ENCODE peak calls at places on chromosomes 7 and 10, in four cellular contexts. Z, V, R and I are unnamed samples.

GRCh38 chr10:67612577-67613537 is 83.1 kb downstream of the CTNNA3 start:
- DNase-seq in R (no peak), V (no peak), Z (no peak), I (peak; percentile 56)

GRCh38 chr10:58919927-58920654 is 256.4 kb upstream of the PHYHIPL start:
- DNase-seq in R (no peak), Z (no peak), V (no peak), I (no peak)

GRCh38 chr10:110774069-110775021 is 97.4 kb upstream of the PDCD4 start:
- DNase-seq in R (no peak), V (no peak), Z (no peak), I (no peak)

GRCh38 chr10:77920495-77920894 is 6.1 kb downstream of the DLG5 start:
- DNase-seq in V (no peak), R (no peak), Z (no peak), I (no peak)

GRCh38 chr10:110279062-110279986 is 25.4 kb downstream of the SMNDC1 start:
- DNase-seq in R (no peak), V (peak; percentile 71), Z (no peak), I (peak; percentile 51)

GRCh38 chr7:1027285-1028043 is 16.9 kb upstream of the GPR146 start:
- DNase-seq in R (no peak), Z (no peak), V (no peak), I (no peak)

GRCh38 chr7:20220824-20221547 is 3.8 kb upstream of the MACC1 start:
- DNase-seq in V (no peak), Z (no peak), R (no peak), I (no peak)

GRCh38 chr7:88795553-88795952 is at the start of gene TEX47:
- DNase-seq in V (no peak), R (no peak), Z (no peak), I (no peak)

GRCh38 chr10:71713135-71714040 is 6.2 kb downstream of the C10orf105 start:
- DNase-seq in V (peak; percentile 88), R (no peak), Z (peak; percentile 79), I (no peak)

GRCh38 chr10:119761106-119761505 is 35.3 kb downstream of the INPP5F start:
- DNase-seq in V (no peak), Z (no peak), R (no peak), I (no peak)

GRCh38 chr7:115789901-115790300 is 240.7 kb downstream of the TFEC start:
- DNase-seq in R (no peak), Z (no peak), V (no peak), I (no peak)

GRCh38 chr10:16942361-16943078 is 125.3 kb upstream of the RSU1 start:
- DNase-seq in R (no peak), Z (no peak), V (no peak), I (no peak)

GRCh38 chr7:157017639-157018327 is 7.3 kb upstream of the MNX1 start:
- DNase-seq in Z (no peak), V (no peak), R (peak; percentile 51), I (no peak)

GRCh38 chr10:22436526-22436892 is 91.2 kb downstream of the SPAG6 start:
- DNase-seq in R (no peak), Z (peak; percentile 35), V (no peak), I (no peak)

GRCh38 chr10:101047961-101048892 is 13.6 kb upstream of the KAZALD1 start:
- DNase-seq in R (no peak), Z (no peak), V (no peak), I (no peak)

GRCh38 chr7:120400806-120401455 is 128.0 kb downstream of the KCND2 start:
- DNase-seq in Z (no peak), V (no peak), R (no peak), I (no peak)

GRCh38 chr10:2079603-2080078 is 342.3 kb upstream of the ADARB2 start:
- DNase-seq in R (no peak), V (no peak), Z (no peak), I (no peak)

GRCh38 chr7:128879461-128879938 is 16.8 kb downstream of the ATP6V1F start:
- DNase-seq in Z (no peak), R (peak; percentile 16), V (no peak), I (peak; percentile 13)

GRCh38 chr7:93941956-93942355 is 20.4 kb downstream of the GNG11 start:
- DNase-seq in V (no peak), Z (no peak), R (no peak), I (no peak)

GRCh38 chr10:70759769-70760168 is 25.4 kb downstream of the TBATA start:
- DNase-seq in R (peak; percentile 45), Z (no peak), V (no peak), I (no peak)

GRCh38 chr7:123635551-123636359 is 19.9 kb upstream of the LMOD2 start:
- DNase-seq in R (no peak), V (no peak), Z (no peak), I (no peak)

GRCh38 chr10:6128591-6129383 is 40.0 kb downstream of the RBM17 start:
- DNase-seq in V (no peak), Z (no peak), R (peak; percentile 25), I (no peak)

GRCh38 chr10:130761896-130762295 is 549.6 kb downstream of the TCERG1L start:
- DNase-seq in R (peak; percentile 20), Z (no peak), V (no peak), I (no peak)

GRCh38 chr10:70693619-70694286 is 21.4 kb downstream of the ADAMTS14 start:
- DNase-seq in R (no peak), Z (peak; percentile 35), V (peak; percentile 39), I (no peak)

GRCh38 chr10:47013469-47014169 is 102.4 kb downstream of the PTPN20 start:
- DNase-seq in Z (no peak), R (peak; percentile 40), V (no peak), I (no peak)

GRCh38 chr7:749121-749520 is 22.0 kb upstream of the PRKAR1B start:
- DNase-seq in R (peak; percentile 34), V (no peak), Z (no peak), I (no peak)

GRCh38 chr7:24902276-24902675 is 77.7 kb downstream of the OSBPL3 start:
- DNase-seq in Z (no peak), R (no peak), V (no peak), I (no peak)

GRCh38 chr10:109274681-109275080 is 648.6 kb downstream of the XPNPEP1 start:
- DNase-seq in R (no peak), V (no peak), Z (no peak), I (no peak)

GRCh38 chr7:4791738-4792536 is 16.5 kb downstream of the AP5Z1 start:
- DNase-seq in Z (peak; percentile 46), R (peak; percentile 83), V (peak; percentile 84), I (peak; percentile 72)

GRCh38 chr10:78319371-78319770 is 285.7 kb downstream of the RPS24 start:
- DNase-seq in R (no peak), Z (no peak), V (no peak), I (no peak)

DNA sequence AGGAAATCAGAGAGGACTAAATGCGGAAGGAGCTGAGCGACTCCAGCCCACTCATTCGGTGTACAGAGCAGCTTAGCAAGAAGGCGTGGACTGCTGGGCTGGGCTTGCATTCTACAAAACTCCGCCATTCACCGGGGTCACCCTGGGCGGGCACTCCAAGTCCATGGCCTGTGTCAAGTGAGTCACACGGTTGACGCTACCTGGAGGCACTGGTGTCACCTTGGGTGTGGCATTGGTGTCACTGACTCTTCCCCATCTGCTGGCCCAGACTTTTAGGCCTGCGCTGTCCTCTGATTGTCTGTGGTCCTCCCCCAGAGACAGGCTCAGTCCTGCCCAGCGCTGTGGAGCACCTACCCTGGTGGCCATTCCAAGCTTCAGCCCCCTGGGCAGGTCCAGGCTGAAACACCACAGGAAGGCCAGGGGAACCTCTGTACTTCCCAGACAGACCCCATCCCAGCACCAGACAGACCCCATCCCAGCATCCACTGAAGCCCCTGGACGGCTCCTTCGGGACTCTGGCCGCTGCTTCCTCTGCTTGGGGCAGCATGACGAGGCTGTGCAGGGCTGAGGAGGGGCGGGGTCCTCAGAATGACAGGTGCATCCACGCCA is 30.6 kb upstream of the CNPY1 start:
- DNase-seq in R (peak; percentile 40), V (no peak), Z (no peak), I (no peak)
- H3K4me1 ChIP-seq in R (no peaks in the 10 kb centered on the region), V (no peaks in the 10 kb centered on the region), Z (peaks cover 2% of the 10 kb centered on the region), I (no peaks in the 10 kb centered on the region)

GRCh38 chr10:133324857-133325260 is 11.8 kb downstream of the CALY start:
- DNase-seq in V (no peak), Z (no peak), R (no peak), I (no peak)
- H3K4me3 ChIP-seq in V (peak overlapping the region; percentile 46), Z (no peak overlapping the region), R (peak overlapping the region; percentile 45), I (peak overlapping the region; percentile 52)

GRCh38 chr10:33217854-33218253 is 116.6 kb downstream of the NRP1 start:
- DNase-seq in R (no peak), V (no peak), Z (no peak), I (no peak)
- H3K27ac ChIP-seq in R (no peak overlapping the region), V (no peak overlapping the region), Z (no peak overlapping the region), I (no peak overlapping the region)

GRCh38 chr10:125117941-125118630 is 42.3 kb downstream of the CTBP2 start:
- DNase-seq in V (no peak), R (peak; percentile 52), Z (no peak), I (no peak)

GRCh38 chr10:125121003-125121402 is 39.4 kb downstream of the CTBP2 start:
- DNase-seq in R (peak; percentile 68), Z (no peak), V (no peak), I (no peak)

GRCh38 chr10:125120046-125120710 is 40.2 kb downstream of the CTBP2 start:
- DNase-seq in R (peak; percentile 56), V (no peak), Z (no peak), I (no peak)

GRCh38 chr10:125116652-125117310 is 43.6 kb downstream of the CTBP2 start:
- DNase-seq in R (peak; percentile 34), V (no peak), Z (no peak), I (no peak)

DNA sequence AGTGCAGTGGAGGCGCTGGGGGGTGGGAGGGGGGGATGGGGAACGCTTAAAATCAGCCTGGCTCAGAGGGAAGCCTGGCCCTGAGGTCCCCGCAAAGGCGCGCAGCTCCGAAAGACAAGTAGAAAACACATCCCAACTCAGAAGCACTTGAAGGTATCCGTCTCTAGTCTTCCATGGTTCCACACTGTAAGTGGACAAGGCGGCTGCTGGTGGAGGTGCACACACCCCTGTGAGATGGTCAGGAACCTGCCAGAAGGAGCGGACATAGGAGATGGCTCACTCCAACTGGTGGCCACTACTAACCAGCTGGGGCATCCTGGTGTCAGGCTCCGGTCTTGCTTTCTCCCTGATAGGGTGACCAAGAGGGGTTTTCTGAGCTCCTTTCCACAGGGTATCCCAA is 41.7 kb downstream of the CTBP2 start:
- DNase-seq in Z (no peak), V (no peak), R (peak; percentile 42), I (no peak)
- H3K4me1 ChIP-seq in Z (peaks cover 40% of the 10 kb centered on the region), V (peaks cover 99% of the 10 kb centered on the region), R (peaks cover 78% of the 10 kb centered on the region), I (no peaks in the 10 kb centered on the region)

GRCh38 chr7:158976468-158976848 is 120.1 kb downstream of the DYNC2I1 start:
- DNase-seq in Z (no peak), V (no peak), R (peak; percentile 54), I (peak; percentile 13)

GRCh38 chr7:158973941-158974785 is 117.8 kb downstream of the DYNC2I1 start:
- DNase-seq in V (no peak), R (no peak), Z (no peak), I (no peak)

GRCh38 chr7:158973440-158973839 is 117.1 kb downstream of the DYNC2I1 start:
- DNase-seq in R (peak; percentile 52), Z (no peak), V (no peak), I (no peak)

GRCh38 chr7:158976849-158977593 is 120.7 kb downstream of the DYNC2I1 start:
- DNase-seq in R (peak; percentile 90), V (peak; percentile 82), Z (peak; percentile 88), I (peak; percentile 96)

GRCh38 chr7:158975526-158976467 is 119.4 kb downstream of the DYNC2I1 start:
- DNase-seq in Z (no peak), R (peak; percentile 48), V (no peak), I (no peak)
- H3K4me3 ChIP-seq in Z (no peak overlapping the region), R (no peak overlapping the region), V (no peak overlapping the region), I (peak overlapping the region; percentile 42)

GRCh38 chr7:69813637-69814240 is 215.5 kb downstream of the AUTS2 start:
- DNase-seq in R (no peak), V (no peak), Z (no peak), I (no peak)
- H3K27ac ChIP-seq in R (no peak overlapping the region), V (no peak overlapping the region), Z (no peak overlapping the region), I (no peak overlapping the region)

GRCh38 chr7:107692501-107692900 is 31.9 kb downstream of the SLC26A4 start:
- DNase-seq in V (no peak), R (no peak), Z (no peak), I (no peak)
- H3K4me1 ChIP-seq in V (peaks cover 55% of the 10 kb centered on the region), R (no peaks in the 10 kb centered on the region), Z (no peaks in the 10 kb centered on the region), I (no peaks in the 10 kb centered on the region)